ENCODE peak calls at places on chromosomes 5 and 9, in four cellular contexts. One of them, this sample, is unnamed.
A peak's percentile ranks its signal among the peaks of the same experiment; 100 is the strongest.

GRCh38 chr9:121962421-121962820 is 130.7 kb downstream of the TTLL11 start:
- DNase-seq in sigmoid colon: no peak
- DNase-seq in heart left ventricle: no peak
- DNase-seq in body of pancreas: no peak
- DNase-seq in this sample: no peak

GRCh38 chr9:117021881-117022280 is 334.8 kb downstream of the TRIM32 start:
- DNase-seq in sigmoid colon: no peak
- DNase-seq in heart left ventricle: no peak
- DNase-seq in body of pancreas: no peak
- DNase-seq in this sample: no peak

GRCh38 chr5:56552612-56553268 is 262.6 kb upstream of the MAP3K1 start:
- DNase-seq in sigmoid colon: no peak
- DNase-seq in heart left ventricle: no peak
- DNase-seq in body of pancreas: no peak
- DNase-seq in this sample: no peak

GRCh38 chr5:65742565-65743231 is 20.7 kb downstream of the NLN start:
- DNase-seq in sigmoid colon: no peak
- DNase-seq in heart left ventricle: no peak
- DNase-seq in body of pancreas: no peak
- DNase-seq in this sample: no peak

GRCh38 chr9:74770508-74771261 is 117.0 kb downstream of the TRPM6 start:
- DNase-seq in sigmoid colon: no peak
- DNase-seq in heart left ventricle: no peak
- DNase-seq in body of pancreas: peak; percentile 28
- DNase-seq in this sample: no peak

GRCh38 chr5:169746147-169746694 is 109.1 kb downstream of the DOCK2 start:
- DNase-seq in sigmoid colon: no peak
- DNase-seq in heart left ventricle: no peak
- DNase-seq in body of pancreas: no peak
- DNase-seq in this sample: peak; percentile 33

GRCh38 chr5:169602535-169602934 is 19.0 kb downstream of the SPDL1 start:
- DNase-seq in sigmoid colon: no peak
- DNase-seq in heart left ventricle: no peak
- DNase-seq in body of pancreas: no peak
- DNase-seq in this sample: no peak

GRCh38 chr5:138793481-138794010 is 40.3 kb downstream of the CTNNA1 start:
- DNase-seq in sigmoid colon: no peak
- DNase-seq in heart left ventricle: no peak
- DNase-seq in body of pancreas: no peak
- DNase-seq in this sample: no peak

GRCh38 chr9:135343733-135344522 is 135.7 kb upstream of the PPP1R26 start:
- DNase-seq in sigmoid colon: peak; percentile 70
- DNase-seq in heart left ventricle: peak; percentile 80
- DNase-seq in body of pancreas: peak; percentile 59
- DNase-seq in this sample: peak; percentile 63

GRCh38 chr5:173697931-173698579 is 81.6 kb upstream of the BOD1 start:
- DNase-seq in sigmoid colon: no peak
- DNase-seq in heart left ventricle: no peak
- DNase-seq in body of pancreas: peak; percentile 93
- DNase-seq in this sample: no peak

GRCh38 chr5:157232706-157233105 is 33.2 kb upstream of the CYFIP2 start:
- DNase-seq in sigmoid colon: no peak
- DNase-seq in heart left ventricle: no peak
- DNase-seq in body of pancreas: no peak
- DNase-seq in this sample: no peak

GRCh38 chr5:171405615-171406014 is 13.8 kb upstream of the FGF18 start:
- DNase-seq in sigmoid colon: no peak
- DNase-seq in heart left ventricle: no peak
- DNase-seq in body of pancreas: no peak
- DNase-seq in this sample: no peak

GRCh38 chr9:116468369-116468768 is 218.7 kb upstream of the TRIM32 start:
- DNase-seq in sigmoid colon: no peak
- DNase-seq in heart left ventricle: no peak
- DNase-seq in body of pancreas: no peak
- DNase-seq in this sample: no peak

DNA sequence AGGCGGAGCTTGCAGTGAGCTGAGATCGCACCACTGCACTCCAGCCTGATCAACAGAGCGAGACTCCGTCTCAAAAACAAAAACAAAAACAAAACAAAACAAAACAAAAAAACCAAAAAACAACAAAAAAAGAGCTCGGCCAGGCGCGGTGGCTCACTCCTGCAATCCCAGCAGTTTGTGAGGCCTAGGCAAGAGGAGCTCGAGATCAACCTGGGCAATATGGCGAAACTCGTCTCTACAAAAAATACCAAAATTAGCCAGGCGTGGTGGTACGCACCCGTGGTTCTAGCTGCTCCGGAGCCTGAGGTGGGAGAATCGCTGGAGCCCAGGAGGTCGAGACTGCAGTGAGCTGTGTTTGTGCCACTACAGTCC is 20.2 kb downstream of the TRIM7 start:
- DNase-seq in sigmoid colon: no peak
- DNase-seq in heart left ventricle: no peak
- DNase-seq in body of pancreas: no peak
- DNase-seq in this sample: no peak
- H3K4me3 ChIP-seq in sigmoid colon: peak overlapping the region; percentile 51
- H3K4me3 ChIP-seq in heart left ventricle: peak overlapping the region; percentile 49
- H3K4me3 ChIP-seq in body of pancreas: no peak overlapping the region
- H3K4me3 ChIP-seq in this sample: no peak overlapping the region

GRCh38 chr9:38619556-38620447 is 594 bp downstream of the ANKRD18A start:
- DNase-seq in sigmoid colon: no peak
- DNase-seq in heart left ventricle: peak; percentile 31
- DNase-seq in body of pancreas: peak; percentile 39
- DNase-seq in this sample: peak; percentile 38

GRCh38 chr9:38622961-38623360 is 2.6 kb upstream of the ANKRD18A start:
- DNase-seq in sigmoid colon: no peak
- DNase-seq in heart left ventricle: no peak
- DNase-seq in body of pancreas: no peak
- DNase-seq in this sample: no peak

GRCh38 chr9:38622083-38622674 is 1.8 kb upstream of the ANKRD18A start:
- DNase-seq in sigmoid colon: no peak
- DNase-seq in heart left ventricle: peak; percentile 28
- DNase-seq in body of pancreas: peak; percentile 48
- DNase-seq in this sample: peak; percentile 77

GRCh38 chr9:38621434-38622082 is 1.2 kb upstream of the ANKRD18A start:
- DNase-seq in sigmoid colon: peak; percentile 60
- DNase-seq in heart left ventricle: peak; percentile 35
- DNase-seq in body of pancreas: peak; percentile 46
- DNase-seq in this sample: peak; percentile 57

DNA sequence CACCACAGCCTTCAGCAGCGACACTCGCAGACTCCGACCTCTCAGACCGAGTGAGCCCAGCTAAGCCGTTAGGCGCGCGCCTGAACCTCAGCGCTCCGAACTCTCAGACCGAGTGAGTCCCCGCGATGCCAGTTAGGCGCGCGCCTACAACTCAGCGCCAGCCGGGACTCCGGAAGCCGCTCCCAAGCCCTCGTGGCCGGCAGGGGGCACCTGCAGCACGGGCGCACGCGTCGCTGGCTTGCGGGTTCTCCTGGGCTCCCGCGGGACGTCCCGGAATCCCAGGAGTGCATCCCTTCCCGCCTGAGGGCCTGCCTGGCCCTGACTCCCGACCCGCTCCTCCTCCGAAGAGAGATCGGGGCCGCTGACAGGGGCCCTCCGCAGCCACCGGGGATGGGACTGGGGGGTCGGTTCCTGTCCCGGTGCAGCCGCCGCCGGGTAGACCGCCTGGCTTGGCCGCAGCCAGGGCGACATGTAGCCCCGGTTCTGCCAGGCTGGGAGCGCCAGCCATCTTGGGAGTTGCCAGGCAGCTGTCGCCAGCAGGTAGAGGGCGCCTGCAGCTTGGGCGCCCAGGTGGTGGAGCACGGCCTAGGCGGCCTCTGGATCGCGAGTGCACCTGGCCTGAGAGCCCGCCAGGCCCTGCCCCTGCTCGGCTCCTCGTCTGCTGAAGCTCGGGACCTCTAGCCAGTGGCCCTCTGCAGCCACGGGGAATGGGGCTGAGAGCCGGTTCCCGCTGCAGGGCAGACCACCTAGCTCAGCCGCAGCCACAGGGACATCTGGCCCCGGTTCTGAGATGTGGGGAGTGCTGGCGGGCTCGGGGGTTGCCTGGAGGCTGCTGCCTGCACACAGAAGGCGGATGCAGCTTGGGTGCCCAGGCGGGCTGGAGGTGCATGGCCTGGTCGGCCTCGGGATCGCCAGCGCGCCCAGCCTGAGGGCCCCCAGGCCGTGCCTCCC is at the start of gene ANKRD18A:
- DNase-seq in sigmoid colon: peak; percentile 72
- DNase-seq in heart left ventricle: peak; percentile 83
- DNase-seq in body of pancreas: peak; percentile 93
- DNase-seq in this sample: peak; percentile 91
- TF ChIP-seq POLR2A in sigmoid colon: no peak
- TF ChIP-seq POLR2A in heart left ventricle: no peak
- TF ChIP-seq POLR2A in body of pancreas: peak; percentile 47
- TF ChIP-seq POLR2A in this sample: no peak

GRCh38 chr9:37653385-37653784 is 2.6 kb downstream of the FRMPD1 start:
- DNase-seq in sigmoid colon: no peak
- DNase-seq in heart left ventricle: no peak
- DNase-seq in body of pancreas: no peak
- DNase-seq in this sample: no peak

GRCh38 chr9:37650873-37651768 is at the start of gene FRMPD1:
- DNase-seq in sigmoid colon: peak; percentile 74
- DNase-seq in heart left ventricle: peak; percentile 67
- DNase-seq in body of pancreas: peak; percentile 70
- DNase-seq in this sample: peak; percentile 71

GRCh38 chr9:37656936-37657335 is 6.2 kb downstream of the FRMPD1 start:
- DNase-seq in sigmoid colon: no peak
- DNase-seq in heart left ventricle: no peak
- DNase-seq in body of pancreas: no peak
- DNase-seq in this sample: no peak
- H3K27me3 ChIP-seq in sigmoid colon: peaks cover 41% of the 10 kb centered on the region
- H3K27me3 ChIP-seq in heart left ventricle: no peaks in the 10 kb centered on the region
- H3K27me3 ChIP-seq in body of pancreas: no peaks in the 10 kb centered on the region
- H3K27me3 ChIP-seq in this sample: no peaks in the 10 kb centered on the region

GRCh38 chr5:151264113-151264512 is 11.1 kb downstream of the GM2A start:
- DNase-seq in sigmoid colon: no peak
- DNase-seq in heart left ventricle: no peak
- DNase-seq in body of pancreas: no peak
- DNase-seq in this sample: no peak
- H3K4me3 ChIP-seq in sigmoid colon: no peak overlapping the region
- H3K4me3 ChIP-seq in heart left ventricle: no peak overlapping the region
- H3K4me3 ChIP-seq in body of pancreas: no peak overlapping the region
- H3K4me3 ChIP-seq in this sample: no peak overlapping the region

DNA sequence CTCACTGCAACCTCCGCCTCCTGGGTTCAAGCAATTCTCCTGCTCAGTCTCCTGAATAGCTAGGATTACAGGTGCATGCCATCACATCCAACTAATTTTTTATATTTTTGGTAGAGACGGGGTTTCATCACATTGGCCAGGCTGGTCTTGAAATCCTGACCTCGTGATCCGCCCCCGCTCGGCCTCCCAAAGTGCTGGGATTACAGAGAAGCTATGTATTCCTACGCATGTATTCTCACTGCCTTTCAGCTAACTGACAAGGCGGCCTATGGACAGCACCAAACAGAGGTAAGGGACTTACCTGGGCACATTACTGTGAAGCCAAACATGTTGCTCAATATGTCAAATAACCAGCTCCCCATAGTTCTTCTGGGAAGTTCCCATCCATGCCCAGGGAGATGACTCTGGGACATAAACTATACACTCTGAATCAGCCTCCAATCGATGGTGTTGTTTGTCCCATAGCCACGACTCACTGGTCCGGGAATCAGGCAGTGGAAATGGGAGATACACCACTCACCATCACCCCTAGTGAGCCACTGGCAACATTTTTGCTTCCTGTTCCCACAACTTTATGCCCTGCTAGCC is 114.6 kb downstream of the SYK start:
- DNase-seq in sigmoid colon: no peak
- DNase-seq in heart left ventricle: no peak
- DNase-seq in body of pancreas: no peak
- DNase-seq in this sample: no peak
- TF ChIP-seq POLR2A in sigmoid colon: no peak
- TF ChIP-seq POLR2A in heart left ventricle: no peak
- TF ChIP-seq POLR2A in body of pancreas: no peak
- TF ChIP-seq POLR2A in this sample: no peak

GRCh38 chr9:130693101-130693425 is 517 bp upstream of the EXOSC2 start:
- DNase-seq in sigmoid colon: no peak
- DNase-seq in heart left ventricle: no peak
- DNase-seq in body of pancreas: no peak
- DNase-seq in this sample: no peak
- H3K27me3 ChIP-seq in sigmoid colon: no peaks in the 10 kb centered on the region
- H3K27me3 ChIP-seq in heart left ventricle: no peaks in the 10 kb centered on the region
- H3K27me3 ChIP-seq in body of pancreas: no peaks in the 10 kb centered on the region
- H3K27me3 ChIP-seq in this sample: no peaks in the 10 kb centered on the region

DNA sequence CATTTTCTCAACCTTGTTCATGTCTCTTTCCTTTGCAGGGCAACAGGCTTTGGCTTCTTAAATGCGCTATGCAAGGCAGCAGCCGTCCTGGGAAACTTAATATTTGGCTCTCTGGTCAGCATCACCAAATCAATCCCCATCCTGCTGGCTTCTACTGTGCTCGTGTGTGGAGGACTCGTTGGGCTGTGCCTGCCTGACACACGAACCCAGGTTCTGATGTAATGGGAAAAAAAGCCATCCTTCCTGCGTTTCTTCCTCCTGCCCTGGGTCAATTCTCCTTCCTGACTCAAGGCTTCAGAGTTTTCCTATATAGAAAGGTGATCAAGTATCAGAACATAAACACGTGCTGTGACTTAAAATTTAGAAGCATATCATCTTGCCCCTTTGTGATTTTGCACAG is 77.8 kb upstream of the IQGAP2 start:
- DNase-seq in sigmoid colon: no peak
- DNase-seq in heart left ventricle: no peak
- DNase-seq in body of pancreas: no peak
- DNase-seq in this sample: no peak
- H3K4me3 ChIP-seq in sigmoid colon: no peak overlapping the region
- H3K4me3 ChIP-seq in heart left ventricle: no peak overlapping the region
- H3K4me3 ChIP-seq in body of pancreas: no peak overlapping the region
- H3K4me3 ChIP-seq in this sample: no peak overlapping the region

GRCh38 chr9:37079370-37080164 is 40.8 kb upstream of the ZCCHC7 start:
- DNase-seq in sigmoid colon: peak; percentile 96
- DNase-seq in heart left ventricle: peak; percentile 95
- DNase-seq in body of pancreas: peak; percentile 96
- DNase-seq in this sample: peak; percentile 94
- TF ChIP-seq POLR2A in sigmoid colon: peak; percentile 43
- TF ChIP-seq POLR2A in heart left ventricle: no peak
- TF ChIP-seq POLR2A in body of pancreas: peak; percentile 80
- TF ChIP-seq POLR2A in this sample: no peak

GRCh38 chr5:149677721-149678120 is 52.4 kb upstream of the PPARGC1B start:
- DNase-seq in sigmoid colon: peak; percentile 70
- DNase-seq in heart left ventricle: peak; percentile 58
- DNase-seq in body of pancreas: peak; percentile 45
- DNase-seq in this sample: no peak
- H3K27me3 ChIP-seq in sigmoid colon: no peaks in the 10 kb centered on the region
- H3K27me3 ChIP-seq in heart left ventricle: no peaks in the 10 kb centered on the region
- H3K27me3 ChIP-seq in body of pancreas: no peaks in the 10 kb centered on the region
- H3K27me3 ChIP-seq in this sample: no peaks in the 10 kb centered on the region